ENCODE peak calls at places on chromosome 12, in seven cellular contexts. N is bronchial epithelial cell, F is fibroblast of pulmonary artery, I is glutamatergic neuron, J is astrocyte of the spinal cord, W is tibial nerve, C is cardiac fibroblast. P is an unnamed sample.

GRCh38 chr12:80756875-80757274 is 40.2 kb downstream of the MYF5 start:
- DNase-seq in J (no peak), F (no peak), N (peak; percentile 23), I (no peak), W (no peak), C (peak; percentile 7), P (peak; percentile 8)

GRCh38 chr12:24943947-24944597 is 4.8 kb downstream of the BCAT1 start:
- DNase-seq in W (no peak), C (no peak), J (peak; percentile 62), I (no peak), N (no peak), F (no peak), P (no peak)

GRCh38 chr12:47004634-47005033 is 74.8 kb upstream of the PCED1B start:
- DNase-seq in W (no peak), J (no peak), C (peak; percentile 36), F (peak; percentile 33), I (no peak), N (no peak), P (peak; percentile 68)

GRCh38 chr12:16027012-16027411 is 115.9 kb downstream of the DERA start:
- DNase-seq in F (no peak), W (no peak), J (no peak), I (no peak), N (no peak), C (no peak), P (no peak)

GRCh38 chr12:16553457-16553856 is 52.5 kb downstream of the LMO3 start:
- DNase-seq in J (peak; percentile 5), C (peak; percentile 44), I (no peak), W (no peak), F (peak; percentile 36), N (peak; percentile 72), P (no peak)

GRCh38 chr12:99257672-99258071 is 389.9 kb upstream of the GARIN6 start:
- DNase-seq in F (no peak), J (no peak), C (no peak), I (no peak), N (no peak), W (no peak), P (no peak)

GRCh38 chr12:64681200-64682052 is 71.1 kb downstream of the RASSF3 start:
- DNase-seq in W (no peak), F (no peak), I (no peak), J (no peak), N (no peak), C (no peak), P (no peak)

GRCh38 chr12:95874452-95874851 is 15.7 kb downstream of the SNRPF start:
- DNase-seq in F (no peak), I (no peak), N (no peak), J (no peak), C (no peak), W (no peak), P (no peak)

GRCh38 chr12:58668831-58669230 is 251.5 kb downstream of the LRIG3 start:
- DNase-seq in F (peak; percentile 1), I (no peak), C (no peak), J (peak; percentile 82), N (no peak), W (no peak), P (peak; percentile 49)

GRCh38 chr12:95805864-95806669 is 15.5 kb upstream of the NTN4 start:
- DNase-seq in I (no peak), J (peak; percentile 97), N (peak; percentile 100), W (no peak), F (peak; percentile 88), C (peak; percentile 78), P (peak; percentile 99)

GRCh38 chr12:10718279-10718821 is 4.8 kb downstream of the YBX3 start:
- DNase-seq in J (peak; percentile 86), W (no peak), C (peak; percentile 67), F (peak; percentile 69), I (no peak), N (peak; percentile 82), P (peak; percentile 60)

GRCh38 chr12:66048843-66049537 is 81.6 kb downstream of the LLPH start:
- DNase-seq in I (no peak), N (peak; percentile 88), C (peak; percentile 52), W (no peak), F (peak; percentile 71), J (no peak), P (no peak)

GRCh38 chr12:82789674-82790073 is 103.0 kb downstream of the TMTC2 start:
- DNase-seq in J (no peak), W (no peak), C (no peak), N (no peak), I (no peak), F (no peak), P (no peak)

GRCh38 chr12:55932546-55932919 is 1.6 kb downstream of the DGKA start:
- DNase-seq in I (no peak), W (no peak), F (peak; percentile 57), C (peak; percentile 63), N (peak; percentile 60), J (peak; percentile 28), P (peak; percentile 27)

GRCh38 chr12:64682572-64683277 is 72.4 kb downstream of the RASSF3 start:
- DNase-seq in W (no peak), J (peak; percentile 87), F (peak; percentile 96), N (no peak), I (no peak), C (peak; percentile 97), P (peak; percentile 39)

GRCh38 chr12:111692575-111693210 is 6.8 kb downstream of the ACAD10 start:
- DNase-seq in W (no peak), C (peak; percentile 20), J (peak; percentile 7), F (peak; percentile 21), N (no peak), I (peak; percentile 18), P (peak; percentile 43)

GRCh38 chr12:107477946-107478610 is 207.5 kb upstream of the PWP1 start:
- DNase-seq in I (no peak), F (peak; percentile 10), J (no peak), N (peak; percentile 66), C (no peak), W (no peak), P (no peak)

GRCh38 chr12:111411187-111411764 is 5.6 kb downstream of the SH2B3 start:
- DNase-seq in W (no peak), N (no peak), I (no peak), F (no peak), C (no peak), J (no peak), P (no peak)

GRCh38 chr12:71665109-71665476 is 992 bp downstream of the THAP2 start:
- DNase-seq in F (no peak), N (no peak), W (no peak), I (no peak), C (no peak), J (no peak), P (no peak)

GRCh38 chr12:97616936-97617335 is 154.3 kb downstream of the RMST start:
- DNase-seq in W (no peak), C (no peak), J (no peak), N (no peak), I (no peak), F (no peak), P (no peak)

GRCh38 chr12:109875572-109876131 is 4.7 kb downstream of the GLTP start:
- DNase-seq in I (no peak), J (no peak), N (peak; percentile 51), W (no peak), C (no peak), F (no peak), P (no peak)

GRCh38 chr12:54357802-54358619 is 6.3 kb downstream of the GPR84 start:
- DNase-seq in C (peak; percentile 43), N (peak; percentile 29), W (no peak), J (no peak), F (no peak), I (no peak), P (no peak)

GRCh38 chr12:21607701-21608100 is 3.1 kb upstream of the GYS2 start:
- DNase-seq in F (peak; percentile 65), W (no peak), N (peak; percentile 55), I (no peak), C (peak; percentile 63), J (peak; percentile 33), P (no peak)

GRCh38 chr12:117328556-117329100 is 32.8 kb downstream of the NOS1 start:
- DNase-seq in F (no peak), W (no peak), J (no peak), N (peak; percentile 25), C (no peak), I (no peak), P (no peak)

GRCh38 chr12:122835693-122836026 is 403 bp downstream of the HIP1R start:
- DNase-seq in I (no peak), C (no peak), J (no peak), F (no peak), N (no peak), W (no peak), P (no peak)

GRCh38 chr12:53102883-53103807 is at the start of gene SOAT2:
- DNase-seq in F (no peak), J (no peak), C (no peak), I (no peak), N (no peak), W (no peak), P (no peak)

DNA sequence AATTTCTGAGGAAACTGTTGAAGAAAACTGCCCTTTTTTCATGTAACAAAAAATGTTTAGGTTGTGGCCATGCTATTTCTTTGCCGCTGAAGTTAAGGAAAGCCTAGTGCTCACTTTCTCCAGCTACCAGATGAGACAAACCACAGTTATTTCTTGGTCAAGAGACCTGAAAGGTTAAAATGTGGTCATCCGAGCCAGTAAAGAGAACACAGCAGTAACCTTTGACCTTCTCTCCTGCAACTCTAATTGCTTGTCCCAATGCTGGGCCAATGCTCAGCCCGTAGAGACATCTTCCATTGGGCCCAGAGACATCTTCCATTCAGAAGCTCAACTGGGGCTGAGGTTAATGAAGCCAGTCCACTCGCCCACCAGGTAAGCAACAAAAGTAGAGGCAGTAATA is 109.8 kb upstream of the CPSF6 start:
- DNase-seq in I (no peak), C (no peak), J (no peak), W (no peak), N (no peak), F (no peak), P (no peak)
- TF ChIP-seq CTCF in I (no peak), C (no peak), J (no peak), W (no peak), N (no peak), F (no peak), P (no peak)

GRCh38 chr12:113273053-113273725 is 51.9 kb downstream of the TPCN1 start:
- DNase-seq in I (no peak), N (peak; percentile 6), W (no peak), C (peak; percentile 34), F (peak; percentile 36), J (no peak), P (no peak)
- TF ChIP-seq CTCF in I (no peak), N (no peak), W (no peak), C (no peak), F (no peak), J (no peak), P (no peak)

DNA sequence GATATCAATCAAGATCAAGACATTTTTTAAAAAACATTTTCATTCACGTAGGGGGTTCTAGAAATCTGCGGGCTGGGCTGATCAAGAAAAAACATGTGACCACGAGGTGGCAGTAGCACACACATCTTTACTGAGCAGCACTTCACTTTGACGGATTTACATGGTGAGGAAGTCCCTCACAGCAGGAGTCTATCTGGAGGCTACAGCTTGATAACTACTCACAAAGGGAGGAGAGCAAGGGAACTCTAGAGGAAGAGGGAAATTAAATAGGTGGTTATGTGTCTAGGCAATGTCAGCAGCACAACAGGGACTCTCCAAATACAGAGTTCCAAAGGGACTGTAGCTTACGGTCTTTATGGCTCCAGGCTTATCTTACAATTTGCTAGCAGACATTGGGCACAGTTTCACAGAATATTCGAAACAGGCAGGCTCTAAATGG is 248.1 kb downstream of the DPY19L2 start:
- DNase-seq in N (peak; percentile 27), F (peak; percentile 75), C (peak; percentile 63), I (peak; percentile 67), J (peak; percentile 78), W (no peak), P (peak; percentile 88)
- TF ChIP-seq CTCF in N (peak; percentile 33), F (peak; percentile 66), C (peak; percentile 61), I (peak; percentile 70), J (peak; percentile 69), W (no peak), P (peak; percentile 81)

GRCh38 chr12:73798523-73798922 is 739.1 kb upstream of the ATXN7L3B start:
- DNase-seq in I (no peak), F (no peak), N (peak; percentile 32), C (no peak), J (peak; percentile 23), W (no peak), P (no peak)
- TF ChIP-seq CTCF in I (no peak), F (no peak), N (no peak), C (no peak), J (no peak), W (no peak), P (no peak)

P was measured in brain microvascular endothelial cell.